ENCODE peak calls at places on chromosomes 5 and 9, in eight cellular contexts. One of them, this sample, is unnamed.

GRCh38 chr9:104817437-104817836 is 53.5 kb downstream of the NIPSNAP3B start:
- DNase-seq in H1: no peak
- DNase-seq in HCT116: no peak
- DNase-seq in endothelial cell of umbilical vein: peak
- DNase-seq in SK-N-SH: no peak
- DNase-seq in HepG2: no peak
- DNase-seq in GM12878: no peak
- DNase-seq in K562: no peak
- DNase-seq in this sample: no peak

GRCh38 chr5:55535199-55535905 is 588 bp upstream of the PLPP1 start:
- DNase-seq in H1: peak
- DNase-seq in HCT116: no peak
- DNase-seq in endothelial cell of umbilical vein: no peak
- DNase-seq in SK-N-SH: no peak
- DNase-seq in HepG2: no peak
- DNase-seq in GM12878: no peak
- DNase-seq in K562: no peak
- DNase-seq in this sample: no peak

GRCh38 chr9:124008855-124009834 is 2.4 kb upstream of the LHX2 start:
- DNase-seq in H1: no peak
- DNase-seq in HCT116: no peak
- DNase-seq in endothelial cell of umbilical vein: no peak
- DNase-seq in SK-N-SH: no peak
- DNase-seq in HepG2: no peak
- DNase-seq in GM12878: no peak
- DNase-seq in K562: no peak
- DNase-seq in this sample: no peak

GRCh38 chr9:90309809-90310522 is 332.7 kb downstream of the DIRAS2 start:
- DNase-seq in H1: no peak
- DNase-seq in HCT116: no peak
- DNase-seq in endothelial cell of umbilical vein: no peak
- DNase-seq in SK-N-SH: no peak
- DNase-seq in HepG2: no peak
- DNase-seq in GM12878: no peak
- DNase-seq in K562: no peak
- DNase-seq in this sample: no peak

GRCh38 chr5:171616002-171616780 is 169.4 kb upstream of the SMIM23 start:
- DNase-seq in H1: no peak
- DNase-seq in HCT116: no peak
- DNase-seq in endothelial cell of umbilical vein: no peak
- DNase-seq in SK-N-SH: peak
- DNase-seq in HepG2: no peak
- DNase-seq in GM12878: no peak
- DNase-seq in K562: no peak
- DNase-seq in this sample: no peak

GRCh38 chr5:104045987-104046386 is 483.4 kb upstream of the NUDT12 start:
- DNase-seq in H1: no peak
- DNase-seq in HCT116: no peak
- DNase-seq in endothelial cell of umbilical vein: no peak
- DNase-seq in SK-N-SH: no peak
- DNase-seq in HepG2: no peak
- DNase-seq in GM12878: no peak
- DNase-seq in K562: no peak
- DNase-seq in this sample: no peak

GRCh38 chr5:32504923-32505596 is 60.5 kb upstream of the ZFR start:
- DNase-seq in H1: no peak
- DNase-seq in HCT116: no peak
- DNase-seq in endothelial cell of umbilical vein: peak
- DNase-seq in SK-N-SH: peak
- DNase-seq in HepG2: no peak
- DNase-seq in GM12878: no peak
- DNase-seq in K562: peak
- DNase-seq in this sample: no peak

GRCh38 chr5:124697912-124698690 is 48.3 kb downstream of the ZNF608 start:
- DNase-seq in H1: no peak
- DNase-seq in HCT116: no peak
- DNase-seq in endothelial cell of umbilical vein: peak
- DNase-seq in SK-N-SH: no peak
- DNase-seq in HepG2: no peak
- DNase-seq in GM12878: no peak
- DNase-seq in K562: no peak
- DNase-seq in this sample: no peak

GRCh38 chr9:84145031-84145430 is 164.4 kb downstream of the RMI1 start:
- DNase-seq in H1: no peak
- DNase-seq in HCT116: no peak
- DNase-seq in endothelial cell of umbilical vein: no peak
- DNase-seq in SK-N-SH: no peak
- DNase-seq in HepG2: no peak
- DNase-seq in GM12878: no peak
- DNase-seq in K562: no peak
- DNase-seq in this sample: no peak

DNA sequence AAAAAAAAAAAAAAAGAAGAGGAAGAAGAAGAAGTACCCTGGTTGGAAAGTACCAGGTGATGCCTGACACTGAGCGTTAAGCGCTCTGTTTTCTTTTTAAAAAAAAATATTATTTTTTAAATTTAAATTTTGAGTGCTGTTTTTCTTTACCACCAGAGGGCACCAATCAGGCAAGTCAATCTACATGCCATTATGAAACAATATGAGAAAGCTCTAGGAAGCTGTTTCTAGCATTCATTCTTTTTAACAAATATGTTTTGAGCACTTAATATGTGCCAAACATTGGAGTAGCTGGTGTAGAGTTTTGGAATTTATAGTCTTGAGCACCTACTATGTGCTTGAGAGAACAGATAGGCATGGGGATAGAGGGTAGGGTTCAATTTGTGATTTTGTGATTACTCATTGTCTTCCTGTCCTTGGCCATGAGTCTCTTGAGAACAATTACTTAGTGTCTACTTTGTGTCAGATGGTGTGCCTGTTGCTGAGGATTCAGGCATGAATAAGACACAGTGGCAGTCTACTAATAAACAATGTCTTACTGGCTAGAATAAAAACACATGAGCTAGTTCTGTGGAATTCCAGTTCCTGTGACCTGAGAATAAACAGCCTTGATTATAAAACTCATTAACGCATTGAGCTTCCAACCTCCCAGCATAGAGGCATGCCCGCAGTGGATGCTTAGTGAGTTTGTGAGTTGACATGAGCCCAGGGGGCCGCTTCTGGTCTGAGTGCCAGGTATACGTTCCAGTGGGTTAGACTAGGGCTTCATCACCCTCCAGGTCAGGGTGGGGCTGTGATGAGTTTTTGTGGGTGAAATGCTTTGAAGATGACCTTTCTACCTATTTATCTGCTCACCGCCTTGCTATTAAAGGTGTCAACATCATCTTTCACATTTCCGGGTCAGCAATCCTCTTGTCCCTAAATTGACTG is 3.0 kb upstream of the UBE2R2 start:
- DNase-seq in H1: no peak
- DNase-seq in HCT116: peak
- DNase-seq in endothelial cell of umbilical vein: peak
- DNase-seq in SK-N-SH: peak
- DNase-seq in HepG2: peak
- DNase-seq in GM12878: no peak
- DNase-seq in K562: peak
- DNase-seq in this sample: no peak
- TF ChIP-seq POLR2AphosphoS5 in H1: no peak
- TF ChIP-seq POLR2AphosphoS5 in HCT116: no peak
- TF ChIP-seq POLR2AphosphoS5 in endothelial cell of umbilical vein: peak
- TF ChIP-seq POLR2AphosphoS5 in SK-N-SH: no peak
- TF ChIP-seq POLR2AphosphoS5 in HepG2: no peak
- TF ChIP-seq POLR2AphosphoS5 in GM12878: no peak
- TF ChIP-seq POLR2AphosphoS5 in K562: no peak
- TF ChIP-seq POLR2AphosphoS5 in this sample: no peak

DNA sequence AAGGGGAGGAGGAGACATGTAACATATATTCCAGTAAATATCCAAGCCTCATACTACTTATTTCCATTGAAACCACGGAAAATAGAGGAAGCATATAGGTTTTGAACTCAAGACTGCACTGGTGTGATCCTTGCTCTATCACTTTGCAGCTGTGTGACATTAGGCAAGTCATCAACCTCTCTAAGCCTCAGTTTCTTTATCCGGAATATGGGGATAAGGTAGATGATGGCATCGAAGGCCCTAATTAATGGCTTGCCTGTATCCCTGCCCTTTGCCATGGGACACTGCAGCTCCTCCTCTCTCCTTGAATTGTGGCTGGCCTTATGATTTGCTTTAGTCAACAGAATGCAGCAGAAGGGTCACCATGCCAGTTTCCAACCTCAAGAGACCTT is 6.9 kb downstream of the SHB start:
- DNase-seq in H1: no peak
- DNase-seq in HCT116: no peak
- DNase-seq in endothelial cell of umbilical vein: no peak
- DNase-seq in SK-N-SH: no peak
- DNase-seq in HepG2: no peak
- DNase-seq in GM12878: no peak
- DNase-seq in K562: no peak
- DNase-seq in this sample: no peak
- H3K9ac ChIP-seq in H1: no peak
- H3K9ac ChIP-seq in HCT116: no peak
- H3K9ac ChIP-seq in endothelial cell of umbilical vein: no peak
- H3K9ac ChIP-seq in SK-N-SH: no peak
- H3K9ac ChIP-seq in HepG2: peak
- H3K9ac ChIP-seq in GM12878: no peak
- H3K9ac ChIP-seq in K562: no peak
- H3K9ac ChIP-seq in this sample: no peak

GRCh38 chr5:154723740-154724505 is 31.3 kb upstream of the LARP1 start:
- DNase-seq in H1: no peak
- DNase-seq in HCT116: no peak
- DNase-seq in endothelial cell of umbilical vein: no peak
- DNase-seq in SK-N-SH: no peak
- DNase-seq in HepG2: no peak
- DNase-seq in GM12878: no peak
- DNase-seq in K562: peak
- DNase-seq in this sample: no peak
- H3K27ac ChIP-seq in H1: no peak
- H3K27ac ChIP-seq in HCT116: no peak
- H3K27ac ChIP-seq in endothelial cell of umbilical vein: no peak
- H3K27ac ChIP-seq in SK-N-SH: no peak
- H3K27ac ChIP-seq in HepG2: no peak
- H3K27ac ChIP-seq in GM12878: no peak
- H3K27ac ChIP-seq in K562: peak
- H3K27ac ChIP-seq in this sample: no peak

DNA sequence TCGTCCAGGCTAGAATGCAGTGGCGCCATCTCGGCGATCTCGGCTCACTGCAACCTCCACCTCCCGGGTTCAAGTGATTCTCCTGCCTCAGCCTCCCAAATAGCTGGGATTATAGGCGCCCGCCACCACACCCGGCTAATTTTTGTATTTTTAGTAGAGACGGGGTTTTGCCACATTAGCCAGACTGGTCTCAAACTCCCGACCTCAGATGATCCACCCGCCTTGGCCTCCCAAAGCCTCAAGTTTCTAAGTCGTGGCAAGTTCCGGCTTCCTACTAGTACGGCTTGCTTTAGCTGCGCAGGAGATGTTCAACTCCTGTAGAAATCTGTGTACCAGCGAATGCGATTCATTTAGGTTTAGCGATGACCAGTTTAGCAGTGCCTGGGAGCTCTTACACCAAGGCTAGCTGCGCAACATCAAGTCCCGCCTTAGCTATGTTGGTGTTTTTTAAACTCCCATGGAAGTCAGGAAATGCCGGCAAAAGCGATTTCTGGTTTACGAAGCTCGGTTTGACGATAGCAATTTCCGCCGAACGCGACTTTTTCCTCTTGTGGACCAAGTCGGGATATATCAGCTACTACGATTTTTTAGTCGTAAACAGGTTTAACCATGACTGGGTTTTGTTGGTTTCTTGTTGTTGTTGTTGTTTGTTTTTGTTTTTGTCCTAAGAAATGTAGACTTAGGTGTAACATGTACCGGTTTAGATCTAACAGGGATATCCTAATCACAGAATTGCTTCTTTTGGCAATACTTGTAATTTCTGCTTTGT is 46.4 kb downstream of the ANXA2R start:
- DNase-seq in H1: no peak
- DNase-seq in HCT116: no peak
- DNase-seq in endothelial cell of umbilical vein: peak
- DNase-seq in SK-N-SH: no peak
- DNase-seq in HepG2: no peak
- DNase-seq in GM12878: no peak
- DNase-seq in K562: no peak
- DNase-seq in this sample: no peak
- TF ChIP-seq POLR2AphosphoS5 in H1: no peak
- TF ChIP-seq POLR2AphosphoS5 in HCT116: no peak
- TF ChIP-seq POLR2AphosphoS5 in endothelial cell of umbilical vein: no peak
- TF ChIP-seq POLR2AphosphoS5 in SK-N-SH: no peak
- TF ChIP-seq POLR2AphosphoS5 in HepG2: no peak
- TF ChIP-seq POLR2AphosphoS5 in GM12878: peak
- TF ChIP-seq POLR2AphosphoS5 in K562: peak
- TF ChIP-seq POLR2AphosphoS5 in this sample: no peak

GRCh38 chr5:142015781-142016533 is 3.1 kb upstream of the GNPDA1 start:
- DNase-seq in H1: no peak
- DNase-seq in HCT116: no peak
- DNase-seq in endothelial cell of umbilical vein: peak
- DNase-seq in SK-N-SH: no peak
- DNase-seq in HepG2: no peak
- DNase-seq in GM12878: no peak
- DNase-seq in K562: no peak
- DNase-seq in this sample: peak
- H3K9ac ChIP-seq in H1: no peak
- H3K9ac ChIP-seq in HCT116: peak
- H3K9ac ChIP-seq in endothelial cell of umbilical vein: peak
- H3K9ac ChIP-seq in SK-N-SH: peak
- H3K9ac ChIP-seq in HepG2: no peak
- H3K9ac ChIP-seq in GM12878: no peak
- H3K9ac ChIP-seq in K562: peak
- H3K9ac ChIP-seq in this sample: peak

DNA sequence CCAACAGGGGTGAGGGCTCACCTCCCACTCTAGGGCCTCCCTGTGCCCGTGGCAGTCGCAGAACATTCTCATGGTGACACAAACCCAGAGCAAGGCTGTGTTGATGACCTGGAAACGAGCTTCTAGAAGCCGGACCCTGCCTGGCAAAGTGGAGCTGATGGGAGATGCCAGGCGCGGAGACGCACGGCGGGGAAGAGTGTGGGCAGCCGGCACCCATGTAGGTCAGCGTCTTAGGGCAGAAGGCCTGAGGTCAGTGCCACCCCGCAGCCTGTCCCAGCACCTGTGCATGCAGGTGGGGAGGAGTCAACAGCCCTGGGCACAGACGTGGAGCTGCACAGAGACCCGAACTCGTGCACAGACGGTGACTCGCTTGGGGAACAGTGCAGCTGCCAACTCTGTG is 5.4 kb downstream of the SLC6A18 start:
- DNase-seq in H1: no peak
- DNase-seq in HCT116: no peak
- DNase-seq in endothelial cell of umbilical vein: no peak
- DNase-seq in SK-N-SH: no peak
- DNase-seq in HepG2: no peak
- DNase-seq in GM12878: no peak
- DNase-seq in K562: no peak
- DNase-seq in this sample: no peak
- H3K27ac ChIP-seq in H1: no peak
- H3K27ac ChIP-seq in HCT116: no peak
- H3K27ac ChIP-seq in endothelial cell of umbilical vein: no peak
- H3K27ac ChIP-seq in SK-N-SH: no peak
- H3K27ac ChIP-seq in HepG2: no peak
- H3K27ac ChIP-seq in GM12878: no peak
- H3K27ac ChIP-seq in K562: no peak
- H3K27ac ChIP-seq in this sample: no peak

GRCh38 chr5:119353686-119354366 is 2.0 kb upstream of the TNFAIP8 start:
- DNase-seq in H1: no peak
- DNase-seq in HCT116: no peak
- DNase-seq in endothelial cell of umbilical vein: no peak
- DNase-seq in SK-N-SH: no peak
- DNase-seq in HepG2: no peak
- DNase-seq in GM12878: peak
- DNase-seq in K562: no peak
- DNase-seq in this sample: no peak
- TF ChIP-seq POLR2AphosphoS5 in H1: no peak
- TF ChIP-seq POLR2AphosphoS5 in HCT116: no peak
- TF ChIP-seq POLR2AphosphoS5 in endothelial cell of umbilical vein: no peak
- TF ChIP-seq POLR2AphosphoS5 in SK-N-SH: no peak
- TF ChIP-seq POLR2AphosphoS5 in HepG2: no peak
- TF ChIP-seq POLR2AphosphoS5 in GM12878: peak
- TF ChIP-seq POLR2AphosphoS5 in K562: no peak
- TF ChIP-seq POLR2AphosphoS5 in this sample: no peak